ENCODE peak calls at places on chromosomes 3 and 15, in seven cellular contexts. T is pancreas, K is tibial artery, H is heart right ventricle, L is GM12878, Y is foreskin fibroblast, U is GM20000. X is an unnamed sample.

GRCh38 chr3:178085817-178086123 is 450.5 kb upstream of the KCNMB2 start:
- DNase-seq in T (no peak), K (no peak), H (no peak), L (no peak), Y (no peak), U (no peak), X (no peak)

GRCh38 chr15:73681856-73682596 is 2.2 kb upstream of the CD276 start:
- DNase-seq in T (no peak), K (no peak), H (no peak), L (no peak), Y (peak; percentile 34), U (peak; percentile 8), X (no peak)

GRCh38 chr3:183122257-183122932 is 23.1 kb upstream of the MCCC1 start:
- DNase-seq in T (no peak), K (no peak), H (no peak), L (no peak), Y (peak; percentile 79), U (peak; percentile 65), X (no peak)

GRCh38 chr15:61124195-61124594 is 104.9 kb downstream of the RORA start:
- DNase-seq in T (no peak), K (no peak), H (no peak), L (no peak), Y (no peak), U (no peak), X (no peak)

GRCh38 chr3:70737656-70738309 is 425.3 kb upstream of the MDFIC2 start:
- DNase-seq in T (no peak), K (no peak), H (no peak), L (no peak), Y (no peak), U (no peak), X (no peak)

GRCh38 chr15:39908186-39908585 is 11.9 kb downstream of the GPR176 start:
- DNase-seq in T (no peak), K (no peak), H (no peak), L (no peak), Y (peak; percentile 96), U (no peak), X (no peak)

GRCh38 chr3:49844464-49845183 is 11.7 kb downstream of the TRAIP start:
- DNase-seq in T (no peak), K (no peak), H (no peak), L (no peak), Y (no peak), U (no peak), X (no peak)

GRCh38 chr15:52295421-52295991 is at the start of gene MYO5C:
- DNase-seq in T (peak; percentile 96), K (peak; percentile 48), H (peak; percentile 80), L (no peak), Y (peak; percentile 41), U (no peak), X (no peak)

GRCh38 chr3:95354494-95354893 is 1291.6 kb downstream of the NSUN3 start:
- DNase-seq in T (no peak), K (no peak), H (no peak), L (no peak), Y (no peak), U (no peak), X (no peak)

GRCh38 chr3:99768126-99768525 is 49.5 kb upstream of the CMSS1 start:
- DNase-seq in T (no peak), K (no peak), H (no peak), L (no peak), Y (peak; percentile 34), U (no peak), X (no peak)

GRCh38 chr15:42118650-42119531 is 24.5 kb upstream of the PLA2G4D start:
- DNase-seq in T (peak; percentile 21), K (no peak), H (no peak), L (no peak), Y (peak; percentile 34), U (no peak), X (no peak)

GRCh38 chr15:31215490-31216209 is 111.0 kb upstream of the KLF13 start:
- DNase-seq in T (peak; percentile 71), K (peak; percentile 77), H (peak; percentile 86), L (no peak), Y (peak; percentile 87), U (peak; percentile 92), X (peak; percentile 86)

GRCh38 chr15:59791646-59792208 is 102.6 kb upstream of the BNIP2 start:
- DNase-seq in T (no peak), K (no peak), H (no peak), L (no peak), Y (no peak), U (no peak), X (no peak)

GRCh38 chr3:184075901-184076300 is 21.0 kb upstream of the HTR3E start:
- DNase-seq in T (no peak), K (no peak), H (no peak), L (no peak), Y (no peak), U (no peak), X (no peak)

GRCh38 chr15:90087454-90088154 is 14.7 kb downstream of the IDH2 start:
- DNase-seq in T (peak; percentile 91), K (no peak), H (no peak), L (no peak), Y (peak; percentile 45), U (no peak), X (no peak)
- TF ChIP-seq CTCF in T (no peak), K (no peak), H (no peak), L (no peak), Y (peak; percentile 23), U (no peak), X (no peak)

DNA sequence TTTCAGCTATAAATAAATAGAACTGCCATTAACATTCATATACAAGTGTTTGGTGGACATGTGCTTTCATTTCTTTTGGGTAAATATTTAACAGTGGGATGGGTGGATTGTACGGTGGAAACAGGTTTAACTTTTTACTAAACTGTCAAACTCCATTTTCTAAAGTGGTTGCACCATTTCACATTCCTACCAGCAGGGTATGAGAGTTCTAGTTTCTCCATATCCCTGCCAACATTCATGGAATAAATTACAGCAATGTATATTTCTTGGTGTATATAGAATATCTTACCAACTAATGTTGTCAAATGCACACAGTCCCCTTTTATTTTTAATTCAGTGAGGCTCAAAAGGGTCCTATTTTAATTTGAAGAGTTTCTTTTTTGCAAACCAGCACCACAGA is 71.3 kb upstream of the CTXND1 start:
- DNase-seq in T (no peak), K (no peak), H (no peak), L (no peak), Y (peak; percentile 11), U (no peak), X (no peak)
- TF ChIP-seq CTCF in T (no peak), K (no peak), H (no peak), L (no peak), Y (no peak), U (no peak), X (no peak)

GRCh38 chr3:40381904-40382616 is 4.9 kb upstream of the ENTPD3 start:
- DNase-seq in T (no peak), K (no peak), H (no peak), L (no peak), Y (no peak), U (no peak), X (no peak)

GRCh38 chr3:40382617-40382979 is 4.4 kb upstream of the ENTPD3 start:
- DNase-seq in T (no peak), K (no peak), H (no peak), L (no peak), Y (peak; percentile 28), U (no peak), X (no peak)

GRCh38 chr3:40387895-40388254 is 891 bp downstream of the ENTPD3 start:
- DNase-seq in T (no peak), K (no peak), H (no peak), L (no peak), Y (no peak), U (no peak), X (no peak)

GRCh38 chr3:40386213-40386612 is 771 bp upstream of the ENTPD3 start:
- DNase-seq in T (no peak), K (no peak), H (no peak), L (no peak), Y (no peak), U (no peak), X (no peak)

GRCh38 chr3:40387001-40387894 is at the start of gene ENTPD3:
- DNase-seq in T (peak; percentile 60), K (no peak), H (no peak), L (no peak), Y (peak; percentile 42), U (no peak), X (no peak)
- TF ChIP-seq CTCF in T (no peak), K (no peak), H (no peak), L (no peak), Y (no peak), U (no peak), X (no peak)

DNA sequence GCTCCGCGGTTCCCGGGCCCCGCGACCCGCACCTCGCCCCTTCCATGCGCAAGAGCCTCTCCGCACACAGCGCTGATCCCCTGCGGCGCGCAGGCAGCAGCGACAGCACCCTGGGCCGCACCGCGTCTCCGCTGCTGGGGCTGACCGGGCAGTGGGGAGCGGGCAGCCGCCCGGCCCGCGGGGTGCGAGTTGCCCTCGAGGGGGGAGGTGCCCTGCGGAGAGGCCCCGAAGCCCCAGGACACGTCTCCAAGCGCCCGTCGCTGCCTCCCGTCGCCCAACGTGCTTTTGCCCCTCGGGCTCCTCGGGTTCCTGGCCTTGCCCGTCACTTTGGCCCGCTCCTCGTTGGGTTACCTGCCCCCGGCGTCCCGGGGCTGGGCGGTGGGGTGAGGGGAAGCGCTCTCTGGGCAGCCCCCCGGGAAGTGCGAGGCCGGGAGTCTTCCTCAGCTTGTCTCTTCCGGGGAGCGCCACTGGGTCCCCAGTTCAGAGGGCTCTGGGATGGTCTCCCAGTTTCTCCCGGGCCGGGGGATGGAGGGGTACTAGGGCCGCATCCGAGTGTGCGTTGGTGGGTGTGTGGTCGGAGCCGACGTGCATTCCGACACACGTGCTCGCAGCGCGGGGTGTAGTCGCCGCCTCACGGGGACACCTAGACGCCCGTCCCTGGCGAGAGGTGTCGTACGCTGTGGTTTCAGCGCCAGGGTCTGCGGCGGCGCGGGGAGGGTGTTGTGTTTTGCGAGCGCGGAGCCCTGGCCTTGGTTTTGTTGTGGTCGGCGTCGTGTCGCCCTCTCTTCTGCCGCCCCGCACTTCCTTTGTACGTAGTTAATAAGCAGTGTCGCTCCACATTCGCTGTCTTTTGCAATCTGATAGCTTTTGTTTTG is 1.9 kb downstream of the IGF1R start:
- DNase-seq in T (peak; percentile 41), K (no peak), H (peak; percentile 35), L (no peak), Y (peak; percentile 60), U (no peak), X (no peak)
- TF ChIP-seq CTCF in T (no peak), K (no peak), H (no peak), L (no peak), Y (no peak), U (no peak), X (no peak)

GRCh38 chr3:192514754-192515660 is 212.3 kb downstream of the FGF12 start:
- DNase-seq in T (peak; percentile 90), K (no peak), H (peak; percentile 14), L (no peak), Y (no peak), U (no peak), X (no peak)
- TF ChIP-seq CTCF in T (peak; percentile 27), K (no peak), H (peak; percentile 42), L (no peak), Y (no peak), U (no peak), X (no peak)

X was measured in CD14-positive monocyte.